ENCODE peak calls at places on chromosomes 3 and 15, in six cellular contexts. R, C, N, V, S and Q are unnamed samples.
A peak's percentile ranks its signal among the peaks of the same experiment; 100 is the strongest.

GRCh38 chr3:150599611-150600297 is 3.4 kb upstream of the SELENOT start:
- DNase-seq in R (no peak), C (no peak), N (no peak), V (no peak), S (no peak), Q (no peak)

GRCh38 chr3:132641837-132642538 is 17.6 kb downstream of the ACAD11 start:
- DNase-seq in R (no peak), C (no peak), N (peak; percentile 45), V (no peak), S (peak; percentile 37), Q (no peak)

GRCh38 chr3:56801151-56801596 is 575 bp downstream of the ARHGEF3 start:
- DNase-seq in R (no peak), C (no peak), N (no peak), V (no peak), S (no peak), Q (peak; percentile 50)

GRCh38 chr15:40768492-40769309 is 1.1 kb upstream of the C15orf62 start:
- DNase-seq in R (no peak), C (peak; percentile 53), N (no peak), V (no peak), S (no peak), Q (no peak)

GRCh38 chr3:196513697-196514349 is 1.3 kb downstream of the SMCO1 start:
- DNase-seq in R (no peak), C (no peak), N (no peak), V (no peak), S (no peak), Q (no peak)

GRCh38 chr15:63596666-63597032 is 538 bp upstream of the FBXL22 start:
- DNase-seq in R (no peak), C (no peak), N (peak; percentile 16), V (no peak), S (no peak), Q (no peak)

GRCh38 chr3:178513539-178514410 is 22.5 kb upstream of the KCNMB2 start:
- DNase-seq in R (no peak), C (no peak), N (no peak), V (no peak), S (no peak), Q (peak; percentile 27)

GRCh38 chr15:43881944-43882343 is 55.1 kb downstream of the WDR76 start:
- DNase-seq in R (no peak), C (no peak), N (no peak), V (no peak), S (no peak), Q (no peak)

GRCh38 chr3:94184781-94185180 is 121.9 kb downstream of the NSUN3 start:
- DNase-seq in R (no peak), C (no peak), N (no peak), V (no peak), S (no peak), Q (no peak)

GRCh38 chr3:116378077-116378476 is 67.2 kb downstream of the LSAMP start:
- DNase-seq in R (no peak), C (no peak), N (no peak), V (no peak), S (no peak), Q (no peak)

GRCh38 chr15:69740684-69741083 is 288.1 kb downstream of the RPLP1 start:
- DNase-seq in R (no peak), C (no peak), N (no peak), V (no peak), S (no peak), Q (no peak)

GRCh38 chr15:69971771-69972170 is 125.9 kb downstream of the TLE3 start:
- DNase-seq in R (no peak), C (no peak), N (no peak), V (no peak), S (no peak), Q (no peak)

GRCh38 chr15:91890614-91891013 is 37.1 kb downstream of the SLCO3A1 start:
- DNase-seq in R (no peak), C (no peak), N (no peak), V (no peak), S (peak; percentile 42), Q (no peak)

GRCh38 chr3:158095302-158095997 is 10.8 kb downstream of the SHOX2 start:
- DNase-seq in R (no peak), C (no peak), N (no peak), V (no peak), S (no peak), Q (no peak)

GRCh38 chr3:141913150-141913811 is 36.8 kb downstream of the ATP1B3 start:
- DNase-seq in R (peak; percentile 43), C (no peak), N (peak; percentile 62), V (peak; percentile 19), S (peak; percentile 77), Q (no peak)

GRCh38 chr3:42960781-42961180 is 18.3 kb upstream of the GASK1A start:
- DNase-seq in R (no peak), C (no peak), N (no peak), V (no peak), S (no peak), Q (no peak)

GRCh38 chr3:3107858-3108257 is 2.3 kb downstream of the IL5RA start:
- DNase-seq in R (no peak), C (no peak), N (no peak), V (no peak), S (no peak), Q (no peak)

GRCh38 chr3:194879126-194879887 is 193.6 kb downstream of the FAM43A start:
- DNase-seq in R (no peak), C (no peak), N (no peak), V (no peak), S (no peak), Q (peak; percentile 49)

GRCh38 chr3:170429050-170429449 is 10.4 kb downstream of the CLDN11 start:
- DNase-seq in R (no peak), C (no peak), N (peak; percentile 74), V (no peak), S (no peak), Q (no peak)

GRCh38 chr15:44092221-44092620 is 102.8 kb downstream of the FRMD5 start:
- DNase-seq in R (no peak), C (no peak), N (no peak), V (no peak), S (peak; percentile 24), Q (no peak)

GRCh38 chr3:169264711-169265110 is 398.8 kb downstream of the MECOM start:
- DNase-seq in R (no peak), C (peak; percentile 70), N (no peak), V (no peak), S (no peak), Q (no peak)

GRCh38 chr3:46695962-46696922 is 2.8 kb upstream of the ALS2CL start:
- DNase-seq in R (no peak), C (no peak), N (no peak), V (no peak), S (no peak), Q (peak; percentile 63)

GRCh38 chr3:123186695-123187094 is 15.0 kb upstream of the SEC22A start:
- DNase-seq in R (no peak), C (no peak), N (no peak), V (no peak), S (no peak), Q (no peak)

GRCh38 chr3:29226709-29227108 is 54.2 kb upstream of the RBMS3 start:
- DNase-seq in R (no peak), C (no peak), N (no peak), V (no peak), S (no peak), Q (no peak)

GRCh38 chr3:64031540-64032533 is 8.5 kb upstream of the PSMD6 start:
- DNase-seq in R (no peak), C (no peak), N (no peak), V (no peak), S (no peak), Q (no peak)

GRCh38 chr15:25173241-25174028 is 218.6 kb downstream of the SNRPN start:
- DNase-seq in R (no peak), C (peak; percentile 11), N (no peak), V (no peak), S (no peak), Q (peak; percentile 1)

GRCh38 chr15:66594344-66594743 is 28.5 kb upstream of the LCTL start:
- DNase-seq in R (no peak), C (no peak), N (no peak), V (no peak), S (no peak), Q (no peak)

GRCh38 chr3:308597-309321 is 112.2 kb downstream of the CHL1 start:
- DNase-seq in R (no peak), C (no peak), N (no peak), V (no peak), S (no peak), Q (no peak)

GRCh38 chr15:60660290-60661051 is 181.5 kb upstream of the ICE2 start:
- DNase-seq in R (peak; percentile 63), C (no peak), N (no peak), V (no peak), S (no peak), Q (no peak)

GRCh38 chr3:153176197-153176596 is 14.2 kb downstream of the RAP2B start:
- DNase-seq in R (no peak), C (no peak), N (no peak), V (no peak), S (no peak), Q (no peak)

GRCh38 chr15:81133782-81134461 is at the start of gene CFAP161:
- DNase-seq in R (peak; percentile 36), C (peak; percentile 75), N (peak; percentile 29), V (no peak), S (peak; percentile 40), Q (peak; percentile 85)
- TF ChIP-seq EP300 in R (no peak), C (no peak), N (no peak), V (no peak), S (no peak), Q (no peak)

GRCh38 chr3:181629029-181629428 is 82.7 kb upstream of the SOX2 start:
- DNase-seq in R (no peak), C (no peak), N (no peak), V (no peak), S (no peak), Q (no peak)
- H3K4me1 ChIP-seq in R (no peaks in the 10 kb centered on the region), C (no peaks in the 10 kb centered on the region), N (no peaks in the 10 kb centered on the region), V (no peaks in the 10 kb centered on the region), S (no peaks in the 10 kb centered on the region), Q (no peaks in the 10 kb centered on the region)

GRCh38 chr3:184249412-184250166 is at the start of gene EEF1AKMT4:
- DNase-seq in R (peak; percentile 92), C (peak; percentile 98), N (peak; percentile 97), V (peak; percentile 87), S (peak; percentile 98), Q (peak; percentile 95)
- TF ChIP-seq CTCF in R (peak; percentile 60), C (peak; percentile 34), N (peak; percentile 75), V (peak; percentile 23), S (peak; percentile 16), Q (peak; percentile 79)

DNA sequence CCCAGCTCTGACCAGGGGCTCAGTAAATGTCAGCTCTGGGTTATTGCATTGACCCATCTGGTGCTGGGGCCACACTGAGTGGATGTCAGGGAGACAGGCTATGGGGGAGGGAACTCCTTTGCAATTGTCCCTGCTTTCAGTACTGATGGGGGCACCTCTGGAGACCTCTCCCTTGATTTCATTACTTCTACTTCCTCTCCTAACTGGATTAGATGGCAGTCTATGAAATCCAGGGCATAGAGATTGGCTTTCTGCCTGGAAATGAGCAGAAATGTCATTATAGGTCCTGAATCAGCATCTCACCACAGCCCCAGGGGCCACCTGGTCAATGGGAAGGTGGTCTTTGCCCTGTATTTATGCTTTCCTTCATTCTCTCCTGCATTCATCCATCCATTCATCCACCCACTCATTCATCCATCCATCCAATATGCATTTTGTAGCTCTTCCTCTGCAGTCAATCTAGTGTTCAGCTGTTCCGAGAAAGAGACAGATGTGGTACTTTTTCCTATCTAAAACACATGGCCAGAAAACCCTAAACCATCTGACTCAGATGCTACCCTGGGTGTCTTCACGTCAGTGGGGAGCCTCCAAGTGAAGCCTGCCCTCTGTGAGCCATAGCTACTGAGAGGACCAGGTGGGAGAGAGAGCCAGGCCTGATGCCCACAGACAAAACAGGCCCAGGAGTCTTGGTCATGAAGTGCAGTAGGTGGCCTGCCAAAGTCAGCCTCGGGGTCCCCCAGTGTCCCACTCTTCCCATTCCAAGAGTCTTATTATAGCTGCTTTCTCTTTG is 57.1 kb downstream of the CCDC33 start:
- DNase-seq in R (no peak), C (no peak), N (no peak), V (no peak), S (no peak), Q (no peak)
- TF ChIP-seq EP300 in R (no peak), C (no peak), N (no peak), V (no peak), S (no peak), Q (no peak)